ENCODE peak calls at places on chromosomes 16 and 17, in four cellular contexts. One of them, this sample, is unnamed.

GRCh38 chr16:68382296-68382718 is 66.0 kb downstream of the SMPD3 start:
- DNase-seq in small intestine: peak; percentile 98
- DNase-seq in brain microvascular endothelial cell: no peak
- DNase-seq in CD8-positive, alpha-beta memory T cell: peak; percentile 41
- DNase-seq in this sample: no peak

GRCh38 chr17:199195-199604 is 17.8 kb upstream of the DOC2B start:
- DNase-seq in small intestine: no peak
- DNase-seq in brain microvascular endothelial cell: no peak
- DNase-seq in CD8-positive, alpha-beta memory T cell: no peak
- DNase-seq in this sample: no peak

GRCh38 chr17:65530985-65531507 is 30.4 kb downstream of the AXIN2 start:
- DNase-seq in small intestine: no peak
- DNase-seq in brain microvascular endothelial cell: peak; percentile 62
- DNase-seq in CD8-positive, alpha-beta memory T cell: no peak
- DNase-seq in this sample: no peak

GRCh38 chr17:75876190-75876937 is 2.0 kb downstream of the TRIM47 start:
- DNase-seq in small intestine: peak; percentile 77
- DNase-seq in brain microvascular endothelial cell: no peak
- DNase-seq in CD8-positive, alpha-beta memory T cell: peak; percentile 88
- DNase-seq in this sample: no peak

GRCh38 chr16:21599158-21599993 is at the start of gene METTL9:
- DNase-seq in small intestine: peak; percentile 96
- DNase-seq in brain microvascular endothelial cell: peak; percentile 90
- DNase-seq in CD8-positive, alpha-beta memory T cell: peak; percentile 96
- DNase-seq in this sample: peak; percentile 94

GRCh38 chr17:39715375-39716072 is 14.8 kb downstream of the MIEN1 start:
- DNase-seq in small intestine: no peak
- DNase-seq in brain microvascular endothelial cell: no peak
- DNase-seq in CD8-positive, alpha-beta memory T cell: no peak
- DNase-seq in this sample: no peak

GRCh38 chr16:23107878-23108277 is 41.4 kb downstream of the USP31 start:
- DNase-seq in small intestine: no peak
- DNase-seq in brain microvascular endothelial cell: no peak
- DNase-seq in CD8-positive, alpha-beta memory T cell: no peak
- DNase-seq in this sample: no peak

GRCh38 chr16:48146131-48146530 is 9.7 kb downstream of the ABCC12 start:
- DNase-seq in small intestine: no peak
- DNase-seq in brain microvascular endothelial cell: no peak
- DNase-seq in CD8-positive, alpha-beta memory T cell: no peak
- DNase-seq in this sample: no peak

GRCh38 chr17:41024702-41025101 is 2.3 kb downstream of the KRTAP1-5 start:
- DNase-seq in small intestine: no peak
- DNase-seq in brain microvascular endothelial cell: peak; percentile 7
- DNase-seq in CD8-positive, alpha-beta memory T cell: no peak
- DNase-seq in this sample: no peak

GRCh38 chr16:26178298-26178697 is 486.5 kb downstream of the HS3ST4 start:
- DNase-seq in small intestine: no peak
- DNase-seq in brain microvascular endothelial cell: no peak
- DNase-seq in CD8-positive, alpha-beta memory T cell: no peak
- DNase-seq in this sample: no peak

GRCh38 chr16:86669285-86669805 is 91.0 kb downstream of the FOXL1 start:
- DNase-seq in small intestine: no peak
- DNase-seq in brain microvascular endothelial cell: no peak
- DNase-seq in CD8-positive, alpha-beta memory T cell: no peak
- DNase-seq in this sample: no peak

GRCh38 chr16:19645557-19645981 is 72.5 kb downstream of the KNOP1 start:
- DNase-seq in small intestine: no peak
- DNase-seq in brain microvascular endothelial cell: peak; percentile 30
- DNase-seq in CD8-positive, alpha-beta memory T cell: no peak
- DNase-seq in this sample: no peak

GRCh38 chr17:45907720-45908395 is 13.5 kb downstream of the MAPT start:
- DNase-seq in small intestine: no peak
- DNase-seq in brain microvascular endothelial cell: no peak
- DNase-seq in CD8-positive, alpha-beta memory T cell: no peak
- DNase-seq in this sample: no peak

GRCh38 chr17:59333845-59334244 is 2.4 kb downstream of the YPEL2 start:
- DNase-seq in small intestine: no peak
- DNase-seq in brain microvascular endothelial cell: no peak
- DNase-seq in CD8-positive, alpha-beta memory T cell: no peak
- DNase-seq in this sample: no peak

GRCh38 chr17:79212150-79213087 is 137.8 kb downstream of the ENGASE start:
- DNase-seq in small intestine: no peak
- DNase-seq in brain microvascular endothelial cell: no peak
- DNase-seq in CD8-positive, alpha-beta memory T cell: no peak
- DNase-seq in this sample: no peak

GRCh38 chr17:16911141-16911937 is 60.6 kb downstream of the TNFRSF13B start:
- DNase-seq in small intestine: no peak
- DNase-seq in brain microvascular endothelial cell: no peak
- DNase-seq in CD8-positive, alpha-beta memory T cell: no peak
- DNase-seq in this sample: peak; percentile 41

GRCh38 chr17:27240086-27240801 is 53.7 kb upstream of the WSB1 start:
- DNase-seq in small intestine: no peak
- DNase-seq in brain microvascular endothelial cell: no peak
- DNase-seq in CD8-positive, alpha-beta memory T cell: no peak
- DNase-seq in this sample: no peak

GRCh38 chr17:41835800-41836549 is at the start of gene NT5C3B:
- DNase-seq in small intestine: peak; percentile 37
- DNase-seq in brain microvascular endothelial cell: no peak
- DNase-seq in CD8-positive, alpha-beta memory T cell: peak; percentile 74
- DNase-seq in this sample: peak; percentile 82

GRCh38 chr16:86935323-86935669 is 356.9 kb downstream of the FOXL1 start:
- DNase-seq in small intestine: no peak
- DNase-seq in brain microvascular endothelial cell: no peak
- DNase-seq in CD8-positive, alpha-beta memory T cell: no peak
- DNase-seq in this sample: no peak

GRCh38 chr16:13594798-13595197 is 325.2 kb upstream of the ERCC4 start:
- DNase-seq in small intestine: no peak
- DNase-seq in brain microvascular endothelial cell: no peak
- DNase-seq in CD8-positive, alpha-beta memory T cell: no peak
- DNase-seq in this sample: no peak

GRCh38 chr16:68636064-68636551 is 9.0 kb upstream of the CDH3 start:
- DNase-seq in small intestine: no peak
- DNase-seq in brain microvascular endothelial cell: no peak
- DNase-seq in CD8-positive, alpha-beta memory T cell: no peak
- DNase-seq in this sample: no peak

GRCh38 chr17:27990100-27990499 is 52.4 kb upstream of the NLK start:
- DNase-seq in small intestine: peak; percentile 63
- DNase-seq in brain microvascular endothelial cell: no peak
- DNase-seq in CD8-positive, alpha-beta memory T cell: no peak
- DNase-seq in this sample: no peak

GRCh38 chr16:53372942-53373871 is 61.1 kb upstream of the RBL2 start:
- DNase-seq in small intestine: peak; percentile 84
- DNase-seq in brain microvascular endothelial cell: no peak
- DNase-seq in CD8-positive, alpha-beta memory T cell: peak; percentile 81
- DNase-seq in this sample: no peak

GRCh38 chr17:46121165-46121764 is 72.0 kb downstream of the KANSL1 start:
- DNase-seq in small intestine: no peak
- DNase-seq in brain microvascular endothelial cell: no peak
- DNase-seq in CD8-positive, alpha-beta memory T cell: no peak
- DNase-seq in this sample: no peak

GRCh38 chr17:55909776-55910175 is 158.9 kb downstream of the PCTP start:
- DNase-seq in small intestine: no peak
- DNase-seq in brain microvascular endothelial cell: no peak
- DNase-seq in CD8-positive, alpha-beta memory T cell: no peak
- DNase-seq in this sample: no peak

GRCh38 chr16:749010-749409 is 8.2 kb upstream of the CIAO3 start:
- DNase-seq in small intestine: no peak
- DNase-seq in brain microvascular endothelial cell: peak; percentile 35
- DNase-seq in CD8-positive, alpha-beta memory T cell: no peak
- DNase-seq in this sample: no peak

GRCh38 chr17:42182927-42183734 is 2.1 kb downstream of the HCRT start:
- DNase-seq in small intestine: peak; percentile 82
- DNase-seq in brain microvascular endothelial cell: peak; percentile 9
- DNase-seq in CD8-positive, alpha-beta memory T cell: no peak
- DNase-seq in this sample: no peak

GRCh38 chr17:17548044-17548443 is 43.5 kb downstream of the PEMT start:
- DNase-seq in small intestine: no peak
- DNase-seq in brain microvascular endothelial cell: no peak
- DNase-seq in CD8-positive, alpha-beta memory T cell: no peak
- DNase-seq in this sample: no peak

GRCh38 chr17:41602524-41602923 is 10.0 kb downstream of the KRT16 start:
- DNase-seq in small intestine: no peak
- DNase-seq in brain microvascular endothelial cell: no peak
- DNase-seq in CD8-positive, alpha-beta memory T cell: no peak
- DNase-seq in this sample: no peak

GRCh38 chr16:57606847-57607501 is 21.5 kb upstream of the ADGRG1 start:
- DNase-seq in small intestine: peak; percentile 75
- DNase-seq in brain microvascular endothelial cell: no peak
- DNase-seq in CD8-positive, alpha-beta memory T cell: no peak
- DNase-seq in this sample: no peak

GRCh38 chr17:50347087-50347893 is 1.4 kb downstream of the XYLT2 start:
- DNase-seq in small intestine: no peak
- DNase-seq in brain microvascular endothelial cell: no peak
- DNase-seq in CD8-positive, alpha-beta memory T cell: no peak
- DNase-seq in this sample: no peak
- H3K4me3 ChIP-seq in small intestine: peak overlapping the region; percentile 95
- H3K4me3 ChIP-seq in brain microvascular endothelial cell: peak overlapping the region; percentile 87
- H3K4me3 ChIP-seq in CD8-positive, alpha-beta memory T cell: peak overlapping the region; percentile 82
- H3K4me3 ChIP-seq in this sample: peak overlapping the region; percentile 78

DNA sequence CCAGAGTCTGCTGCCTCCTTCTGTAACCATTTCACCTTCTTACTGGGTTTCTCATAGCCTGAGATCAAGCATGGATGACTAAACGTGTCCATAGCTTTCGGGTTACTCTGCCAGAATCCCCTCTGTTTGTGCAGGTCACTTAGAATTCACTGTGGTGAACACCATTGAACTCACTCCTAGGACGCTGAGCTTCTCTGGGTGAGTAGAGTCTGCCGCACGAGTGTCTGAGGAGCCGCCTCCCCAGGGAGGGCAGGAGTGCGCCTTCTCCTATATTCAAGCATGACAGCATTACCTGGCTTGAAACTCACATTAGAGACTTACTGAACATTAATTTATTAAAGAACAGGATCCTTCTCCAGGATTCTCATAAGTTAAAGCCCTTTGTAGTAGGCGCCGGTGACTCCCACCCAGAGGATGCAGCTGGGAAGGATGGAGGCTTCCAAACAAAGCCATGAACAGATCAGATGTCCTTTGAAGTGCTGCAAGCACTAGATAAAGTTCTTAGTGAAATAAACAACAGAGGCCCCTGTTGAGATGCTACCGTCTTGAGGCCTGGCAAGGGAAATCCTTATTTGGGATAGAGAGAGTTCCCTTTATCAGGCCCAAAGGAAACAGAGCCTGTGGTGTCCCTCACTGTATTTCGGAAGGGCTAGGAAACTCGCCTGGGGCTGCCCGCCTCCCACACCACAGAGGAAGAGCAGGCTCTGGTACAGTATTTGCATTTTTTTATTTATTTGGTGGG is 144.5 kb upstream of the PLCG2 start:
- DNase-seq in small intestine: no peak
- DNase-seq in brain microvascular endothelial cell: peak; percentile 53
- DNase-seq in CD8-positive, alpha-beta memory T cell: no peak
- DNase-seq in this sample: no peak
- H3K27ac ChIP-seq in small intestine: no peak overlapping the region
- H3K27ac ChIP-seq in brain microvascular endothelial cell: peak overlapping the region; percentile 19
- H3K27ac ChIP-seq in CD8-positive, alpha-beta memory T cell: peak overlapping the region; percentile 79
- H3K27ac ChIP-seq in this sample: no peak overlapping the region

DNA sequence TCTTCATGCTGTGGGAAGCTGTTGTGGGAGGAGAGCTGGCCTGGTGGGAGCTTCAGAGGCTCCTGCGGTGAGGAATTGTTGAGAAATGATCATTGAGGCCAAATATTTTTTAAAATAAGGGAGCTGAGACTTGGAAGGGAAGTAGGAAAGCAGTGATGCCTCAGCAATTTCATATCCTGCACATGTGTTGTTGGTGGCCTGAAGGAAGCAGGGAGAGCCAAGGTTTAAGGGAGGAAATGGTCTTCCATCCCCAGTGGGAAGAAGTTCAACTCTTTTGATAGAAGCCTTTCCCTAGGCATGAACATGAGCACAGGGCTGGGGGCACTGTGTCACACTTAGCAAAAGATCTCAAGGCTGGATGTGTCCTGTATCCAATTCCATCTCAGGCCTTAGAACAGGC is at the start of gene CCL14:
- DNase-seq in small intestine: no peak
- DNase-seq in brain microvascular endothelial cell: no peak
- DNase-seq in CD8-positive, alpha-beta memory T cell: no peak
- DNase-seq in this sample: no peak
- H3K4me3 ChIP-seq in small intestine: no peak within 1 kb of the TSS
- H3K4me3 ChIP-seq in brain microvascular endothelial cell: no peak within 1 kb of the TSS
- H3K4me3 ChIP-seq in CD8-positive, alpha-beta memory T cell: no peak within 1 kb of the TSS
- H3K4me3 ChIP-seq in this sample: no peak within 1 kb of the TSS

GRCh38 chr17:37523715-37524219 is 34.1 kb downstream of the DUSP14 start:
- DNase-seq in small intestine: no peak
- DNase-seq in brain microvascular endothelial cell: no peak
- DNase-seq in CD8-positive, alpha-beta memory T cell: no peak
- DNase-seq in this sample: no peak
- H3K27ac ChIP-seq in small intestine: no peak overlapping the region
- H3K27ac ChIP-seq in brain microvascular endothelial cell: no peak overlapping the region
- H3K27ac ChIP-seq in CD8-positive, alpha-beta memory T cell: no peak overlapping the region
- H3K27ac ChIP-seq in this sample: no peak overlapping the region

DNA sequence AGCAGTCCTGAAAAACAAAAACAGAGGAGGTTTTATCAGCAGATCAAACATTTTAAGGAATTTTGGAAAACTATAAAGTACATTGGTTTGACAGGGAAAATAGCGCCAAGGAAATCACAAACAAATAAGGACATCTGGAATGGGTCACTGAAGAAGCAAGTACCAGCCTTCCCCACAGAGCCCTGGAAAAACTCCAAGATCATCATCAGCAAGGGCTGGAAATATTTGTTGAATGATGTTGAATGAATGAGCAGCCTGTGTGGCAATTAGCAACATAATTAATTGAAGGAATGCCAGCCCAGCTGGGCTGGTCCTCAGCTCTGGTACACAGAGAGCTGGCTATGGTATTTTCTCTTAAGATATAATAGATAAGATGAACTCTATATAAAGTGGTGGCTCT is 290.4 kb downstream of the HS3ST3A1 start:
- DNase-seq in small intestine: no peak
- DNase-seq in brain microvascular endothelial cell: no peak
- DNase-seq in CD8-positive, alpha-beta memory T cell: no peak
- DNase-seq in this sample: no peak
- H3K4me3 ChIP-seq in small intestine: no peak overlapping the region
- H3K4me3 ChIP-seq in brain microvascular endothelial cell: no peak overlapping the region
- H3K4me3 ChIP-seq in CD8-positive, alpha-beta memory T cell: no peak overlapping the region
- H3K4me3 ChIP-seq in this sample: no peak overlapping the region

GRCh38 chr17:7589891-7590611 is at the start of gene SOX15:
- DNase-seq in small intestine: no peak
- DNase-seq in brain microvascular endothelial cell: no peak
- DNase-seq in CD8-positive, alpha-beta memory T cell: no peak
- DNase-seq in this sample: no peak
- H3K27ac ChIP-seq in small intestine: no peak within 1 kb of the TSS
- H3K27ac ChIP-seq in brain microvascular endothelial cell: peak within 1 kb of the TSS; percentile 57
- H3K27ac ChIP-seq in CD8-positive, alpha-beta memory T cell: no peak within 1 kb of the TSS
- H3K27ac ChIP-seq in this sample: peak within 1 kb of the TSS; percentile 84